ENCODE peak calls at places on chromosomes 12 and 14, in four cellular contexts. One of them, this sample, is unnamed.

GRCh38 chr14:60637490-60638452 is 11.5 kb downstream of the SIX1 start:
- DNase-seq in AG04450: no peak
- DNase-seq in dorsolateral prefrontal cortex: no peak
- DNase-seq in tibial artery: no peak
- DNase-seq in this sample: no peak

GRCh38 chr14:104795781-104796681 is 483 bp upstream of the AKT1 start:
- DNase-seq in AG04450: no peak
- DNase-seq in dorsolateral prefrontal cortex: no peak
- DNase-seq in tibial artery: no peak
- DNase-seq in this sample: no peak

GRCh38 chr12:118103601-118104382 is at the start of gene VSIG10:
- DNase-seq in AG04450: no peak
- DNase-seq in dorsolateral prefrontal cortex: peak
- DNase-seq in tibial artery: peak
- DNase-seq in this sample: no peak

GRCh38 chr14:77822307-77822706 is 22.4 kb downstream of the ADCK1 start:
- DNase-seq in AG04450: no peak
- DNase-seq in dorsolateral prefrontal cortex: no peak
- DNase-seq in tibial artery: no peak
- DNase-seq in this sample: no peak

GRCh38 chr14:44316647-44317432 is 190.2 kb downstream of the FSCB start:
- DNase-seq in AG04450: peak
- DNase-seq in dorsolateral prefrontal cortex: peak
- DNase-seq in tibial artery: no peak
- DNase-seq in this sample: peak

GRCh38 chr14:91985521-91986255 is 38.2 kb upstream of the FBLN5 start:
- DNase-seq in AG04450: no peak
- DNase-seq in dorsolateral prefrontal cortex: no peak
- DNase-seq in tibial artery: peak
- DNase-seq in this sample: no peak

GRCh38 chr14:73740921-73741326 is 26.7 kb upstream of the PNMA1 start:
- DNase-seq in AG04450: no peak
- DNase-seq in dorsolateral prefrontal cortex: no peak
- DNase-seq in tibial artery: peak
- DNase-seq in this sample: no peak

GRCh38 chr14:53515264-53515663 is 362.1 kb upstream of the DDHD1 start:
- DNase-seq in AG04450: no peak
- DNase-seq in dorsolateral prefrontal cortex: no peak
- DNase-seq in tibial artery: no peak
- DNase-seq in this sample: no peak

GRCh38 chr14:36508418-36509051 is 11.5 kb downstream of the NKX2-1 start:
- DNase-seq in AG04450: no peak
- DNase-seq in dorsolateral prefrontal cortex: no peak
- DNase-seq in tibial artery: no peak
- DNase-seq in this sample: no peak

GRCh38 chr14:19729359-19729758 is 14.0 kb upstream of the OR4Q3 start:
- DNase-seq in AG04450: no peak
- DNase-seq in dorsolateral prefrontal cortex: no peak
- DNase-seq in tibial artery: no peak
- DNase-seq in this sample: no peak

GRCh38 chr14:20697273-20698017 is 8.9 kb downstream of the ANG start:
- DNase-seq in AG04450: no peak
- DNase-seq in dorsolateral prefrontal cortex: peak
- DNase-seq in tibial artery: peak
- DNase-seq in this sample: no peak

GRCh38 chr12:153080-153746 is 60.7 kb downstream of the SLC6A12 start:
- DNase-seq in AG04450: no peak
- DNase-seq in dorsolateral prefrontal cortex: peak
- DNase-seq in tibial artery: peak
- DNase-seq in this sample: no peak

GRCh38 chr12:107749094-107749493 is 11.8 kb downstream of the PRDM4 start:
- DNase-seq in AG04450: no peak
- DNase-seq in dorsolateral prefrontal cortex: no peak
- DNase-seq in tibial artery: no peak
- DNase-seq in this sample: no peak

GRCh38 chr12:45768194-45768593 is 38.7 kb downstream of the ARID2 start:
- DNase-seq in AG04450: no peak
- DNase-seq in dorsolateral prefrontal cortex: no peak
- DNase-seq in tibial artery: no peak
- DNase-seq in this sample: no peak

GRCh38 chr12:55652352-55652751 is 15.7 kb downstream of the OR10P1 start:
- DNase-seq in AG04450: no peak
- DNase-seq in dorsolateral prefrontal cortex: no peak
- DNase-seq in tibial artery: no peak
- DNase-seq in this sample: no peak

GRCh38 chr12:62693291-62694040 is 226.8 kb downstream of the MON2 start:
- DNase-seq in AG04450: no peak
- DNase-seq in dorsolateral prefrontal cortex: no peak
- DNase-seq in tibial artery: no peak
- DNase-seq in this sample: no peak

GRCh38 chr14:39491134-39491541 is 58.9 kb upstream of the FBXO33 start:
- DNase-seq in AG04450: no peak
- DNase-seq in dorsolateral prefrontal cortex: no peak
- DNase-seq in tibial artery: no peak
- DNase-seq in this sample: peak

GRCh38 chr14:31964490-31964889 is 112.6 kb upstream of the ARHGAP5 start:
- DNase-seq in AG04450: no peak
- DNase-seq in dorsolateral prefrontal cortex: no peak
- DNase-seq in tibial artery: no peak
- DNase-seq in this sample: no peak

GRCh38 chr14:64952598-64953309 is 10.2 kb upstream of the GPX2 start:
- DNase-seq in AG04450: no peak
- DNase-seq in dorsolateral prefrontal cortex: no peak
- DNase-seq in tibial artery: no peak
- DNase-seq in this sample: no peak
- TF ChIP-seq CTCF in AG04450: peak
- TF ChIP-seq CTCF in dorsolateral prefrontal cortex: no peak
- TF ChIP-seq CTCF in tibial artery: no peak
- TF ChIP-seq CTCF in this sample: peak

DNA sequence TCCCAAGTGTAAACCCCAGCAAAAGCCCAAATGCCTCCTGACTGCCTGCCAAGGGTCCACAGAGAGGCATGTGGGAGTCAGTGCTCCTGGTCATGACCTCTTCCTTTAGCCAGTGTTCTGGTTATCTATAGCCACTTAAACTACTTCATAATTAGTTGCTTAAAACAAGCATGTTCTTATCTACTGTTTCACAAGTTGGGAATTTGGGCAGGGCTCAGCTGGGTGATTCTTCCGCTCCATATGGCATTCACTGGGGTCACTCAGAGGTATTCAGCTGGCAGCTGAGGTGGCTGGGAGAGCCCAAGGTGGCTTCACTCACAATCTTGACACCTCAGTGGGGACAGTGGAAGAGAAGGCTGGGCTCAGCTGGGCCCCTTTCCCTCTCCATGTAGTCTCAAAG is 184.0 kb upstream of the RGS6 start:
- DNase-seq in AG04450: no peak
- DNase-seq in dorsolateral prefrontal cortex: no peak
- DNase-seq in tibial artery: no peak
- DNase-seq in this sample: no peak
- H3K4me3 ChIP-seq in AG04450: no peak
- H3K4me3 ChIP-seq in dorsolateral prefrontal cortex: no peak
- H3K4me3 ChIP-seq in tibial artery: no peak
- H3K4me3 ChIP-seq in this sample: no peak

DNA sequence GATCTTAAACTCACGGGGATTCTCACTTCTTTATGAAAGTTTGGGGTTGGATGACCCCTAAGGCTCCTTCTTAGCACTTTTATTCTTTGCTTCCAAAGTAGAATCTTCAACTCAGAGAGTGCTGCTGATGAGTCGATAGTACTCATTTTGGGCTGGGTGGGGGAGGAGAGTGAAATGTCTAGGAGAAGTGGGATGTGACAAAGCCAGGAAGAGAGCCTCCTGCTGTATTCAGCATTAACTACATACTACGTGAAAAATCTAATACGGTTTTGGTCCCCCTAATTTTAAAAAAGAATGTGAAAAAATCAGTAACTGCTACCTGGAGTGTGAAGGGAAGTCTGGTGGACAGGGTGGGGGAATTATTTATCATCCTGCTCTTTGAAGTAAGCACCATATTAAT is 148.3 kb downstream of the SAMD4A start:
- DNase-seq in AG04450: no peak
- DNase-seq in dorsolateral prefrontal cortex: no peak
- DNase-seq in tibial artery: no peak
- DNase-seq in this sample: no peak
- TF ChIP-seq CTCF in AG04450: peak
- TF ChIP-seq CTCF in dorsolateral prefrontal cortex: no peak
- TF ChIP-seq CTCF in tibial artery: no peak
- TF ChIP-seq CTCF in this sample: peak

GRCh38 chr14:100421756-100422470 is 98.8 kb downstream of the SLC25A47 start:
- DNase-seq in AG04450: no peak
- DNase-seq in dorsolateral prefrontal cortex: no peak
- DNase-seq in tibial artery: no peak
- DNase-seq in this sample: no peak
- H3K4me3 ChIP-seq in AG04450: no peak
- H3K4me3 ChIP-seq in dorsolateral prefrontal cortex: no peak
- H3K4me3 ChIP-seq in tibial artery: no peak
- H3K4me3 ChIP-seq in this sample: no peak

DNA sequence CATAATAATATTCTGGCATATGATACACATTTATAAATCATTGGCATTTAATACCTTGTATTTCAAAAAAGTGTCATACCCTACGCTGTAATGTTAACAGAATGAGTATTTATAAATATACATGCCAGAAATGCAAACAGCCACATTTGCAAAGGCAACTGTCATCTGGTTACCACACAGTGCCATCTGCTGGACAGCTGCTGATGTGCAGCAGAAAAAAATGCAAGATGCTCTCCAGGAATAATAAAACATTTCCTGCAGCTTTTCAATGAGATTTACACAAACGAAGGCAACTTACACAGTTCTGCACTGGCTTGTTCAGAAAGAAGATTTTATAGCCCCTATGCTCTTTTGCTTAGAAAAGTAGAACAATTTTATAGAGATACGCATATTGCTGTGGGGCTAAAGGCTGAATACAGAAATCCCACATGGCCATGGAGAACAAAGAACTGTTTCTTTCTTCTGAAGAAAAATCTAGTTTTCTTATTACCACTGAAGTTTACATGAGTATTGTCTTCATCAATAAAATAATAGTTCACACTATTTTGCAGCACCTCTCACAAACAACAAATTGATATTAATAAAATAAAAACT is 182.4 kb upstream of the GRIP1 start:
- DNase-seq in AG04450: peak
- DNase-seq in dorsolateral prefrontal cortex: peak
- DNase-seq in tibial artery: peak
- DNase-seq in this sample: no peak
- TF ChIP-seq CTCF in AG04450: peak
- TF ChIP-seq CTCF in dorsolateral prefrontal cortex: peak
- TF ChIP-seq CTCF in tibial artery: peak
- TF ChIP-seq CTCF in this sample: peak

GRCh38 chr12:3905664-3906063 is 32.5 kb upstream of the PARP11 start:
- DNase-seq in AG04450: no peak
- DNase-seq in dorsolateral prefrontal cortex: no peak
- DNase-seq in tibial artery: no peak
- DNase-seq in this sample: no peak

GRCh38 chr12:3901116-3901515 is 27.9 kb upstream of the PARP11 start:
- DNase-seq in AG04450: no peak
- DNase-seq in dorsolateral prefrontal cortex: no peak
- DNase-seq in tibial artery: no peak
- DNase-seq in this sample: no peak

GRCh38 chr12:3904999-3905398 is 31.8 kb upstream of the PARP11 start:
- DNase-seq in AG04450: no peak
- DNase-seq in dorsolateral prefrontal cortex: no peak
- DNase-seq in tibial artery: no peak
- DNase-seq in this sample: no peak
- H3K4me3 ChIP-seq in AG04450: no peak
- H3K4me3 ChIP-seq in dorsolateral prefrontal cortex: no peak
- H3K4me3 ChIP-seq in tibial artery: no peak
- H3K4me3 ChIP-seq in this sample: no peak

GRCh38 chr12:98955284-98955683 is 310.2 kb downstream of the APAF1 start:
- DNase-seq in AG04450: no peak
- DNase-seq in dorsolateral prefrontal cortex: no peak
- DNase-seq in tibial artery: no peak
- DNase-seq in this sample: no peak
- TF ChIP-seq CTCF in AG04450: peak
- TF ChIP-seq CTCF in dorsolateral prefrontal cortex: no peak
- TF ChIP-seq CTCF in tibial artery: no peak
- TF ChIP-seq CTCF in this sample: peak

GRCh38 chr12:67486671-67487070 is 161.9 kb upstream of the DYRK2 start:
- DNase-seq in AG04450: no peak
- DNase-seq in dorsolateral prefrontal cortex: no peak
- DNase-seq in tibial artery: no peak
- DNase-seq in this sample: no peak

GRCh38 chr12:67482751-67483661 is 165.5 kb upstream of the DYRK2 start:
- DNase-seq in AG04450: peak
- DNase-seq in dorsolateral prefrontal cortex: peak
- DNase-seq in tibial artery: peak
- DNase-seq in this sample: peak

GRCh38 chr12:67483871-67484554 is 164.5 kb upstream of the DYRK2 start:
- DNase-seq in AG04450: no peak
- DNase-seq in dorsolateral prefrontal cortex: no peak
- DNase-seq in tibial artery: no peak
- DNase-seq in this sample: no peak

GRCh38 chr12:67484788-67485480 is 163.6 kb upstream of the DYRK2 start:
- DNase-seq in AG04450: no peak
- DNase-seq in dorsolateral prefrontal cortex: no peak
- DNase-seq in tibial artery: no peak
- DNase-seq in this sample: no peak
- H3K4me3 ChIP-seq in AG04450: no peak
- H3K4me3 ChIP-seq in dorsolateral prefrontal cortex: no peak
- H3K4me3 ChIP-seq in tibial artery: no peak
- H3K4me3 ChIP-seq in this sample: no peak

DNA sequence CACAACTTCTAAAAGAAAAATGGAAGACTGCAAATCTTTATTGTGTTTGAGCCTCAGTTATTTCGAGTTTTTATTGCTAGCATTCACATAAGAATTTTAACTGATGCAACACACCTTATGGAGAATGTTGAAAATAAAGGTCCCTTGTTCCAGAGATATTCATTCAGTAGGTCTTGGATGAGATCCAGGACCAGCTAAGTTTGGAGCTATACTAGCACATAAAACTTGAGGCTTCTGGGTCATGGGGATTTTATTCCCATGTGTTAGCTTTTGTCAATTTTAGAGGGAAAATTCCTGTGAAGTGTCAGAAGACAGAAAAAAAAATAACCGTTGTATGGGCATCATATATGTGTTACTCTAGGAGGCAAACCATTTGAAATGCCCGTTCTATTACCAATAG is 693.2 kb upstream of the MIS18BP1 start:
- DNase-seq in AG04450: no peak
- DNase-seq in dorsolateral prefrontal cortex: no peak
- DNase-seq in tibial artery: no peak
- DNase-seq in this sample: no peak
- TF ChIP-seq CTCF in AG04450: no peak
- TF ChIP-seq CTCF in dorsolateral prefrontal cortex: no peak
- TF ChIP-seq CTCF in tibial artery: no peak
- TF ChIP-seq CTCF in this sample: no peak

GRCh38 chr12:48814313-48815280 is 3.7 kb upstream of the CACNB3 start:
- DNase-seq in AG04450: no peak
- DNase-seq in dorsolateral prefrontal cortex: peak
- DNase-seq in tibial artery: peak
- DNase-seq in this sample: no peak

GRCh38 chr12:48815281-48816110 is 2.8 kb upstream of the CACNB3 start:
- DNase-seq in AG04450: peak
- DNase-seq in dorsolateral prefrontal cortex: peak
- DNase-seq in tibial artery: peak
- DNase-seq in this sample: no peak

GRCh38 chr12:48817957-48818830 is at the start of gene CACNB3:
- DNase-seq in AG04450: no peak
- DNase-seq in dorsolateral prefrontal cortex: peak
- DNase-seq in tibial artery: peak
- DNase-seq in this sample: no peak

GRCh38 chr12:48813464-48814312 is 4.6 kb upstream of the CACNB3 start:
- DNase-seq in AG04450: no peak
- DNase-seq in dorsolateral prefrontal cortex: no peak
- DNase-seq in tibial artery: no peak
- DNase-seq in this sample: no peak

GRCh38 chr12:48816148-48816854 is 2.0 kb upstream of the CACNB3 start:
- DNase-seq in AG04450: no peak
- DNase-seq in dorsolateral prefrontal cortex: no peak
- DNase-seq in tibial artery: no peak
- DNase-seq in this sample: no peak
- H3K4me3 ChIP-seq in AG04450: peak
- H3K4me3 ChIP-seq in dorsolateral prefrontal cortex: no peak
- H3K4me3 ChIP-seq in tibial artery: peak
- H3K4me3 ChIP-seq in this sample: peak

This sample was measured in epithelial cell of proximal tubule.